ENCODE peak calls at places on chromosomes 2 and 18, in seven cellular contexts. W is mesothelial cell of epicardium; G is foreskin fibroblast; I is NT2/D1; R is stimulated activated CD4-positive, alpha-beta T cell treated with anti-CD3 and anti-CD28 coated beads, Interleukin-2, amount 100 ng/mL, for 48 hours; V is C1 segment of cervical spinal cord; O is GM06990. L is an unnamed sample.
A peak's percentile ranks its signal among the peaks of the same experiment; 100 is the strongest.

GRCh38 chr18:27428120-27428519 is 243.0 kb upstream of the CHST9 start:
- DNase-seq in W (no peak), I (no peak), V (no peak), O (no peak), G (no peak), R (no peak), L (no peak)

GRCh38 chr2:156797832-156798231 is 361.7 kb downstream of the GPD2 start:
- DNase-seq in V (no peak), G (no peak), I (no peak), R (no peak), W (no peak), O (no peak), L (no peak)

GRCh38 chr18:49751427-49752094 is 61.8 kb downstream of the ACAA2 start:
- DNase-seq in O (no peak), G (no peak), W (no peak), R (no peak), I (no peak), V (no peak), L (no peak)

GRCh38 chr2:16215892-16216554 is 275.7 kb downstream of the MYCN start:
- DNase-seq in O (no peak), V (no peak), I (no peak), W (no peak), R (no peak), G (no peak), L (no peak)

GRCh38 chr18:12769644-12770440 is 67.0 kb downstream of the PSMG2 start:
- DNase-seq in G (peak; percentile 14), V (no peak), W (no peak), I (no peak), R (no peak), O (no peak), L (peak; percentile 37)

GRCh38 chr2:176466918-176467452 is 197.7 kb downstream of the MTX2 start:
- DNase-seq in I (no peak), V (no peak), R (no peak), O (no peak), G (no peak), W (no peak), L (no peak)

GRCh38 chr2:19035238-19035637 is 323.2 kb downstream of the OSR1 start:
- DNase-seq in G (peak; percentile 78), O (no peak), I (no peak), V (no peak), R (no peak), W (no peak), L (no peak)

GRCh38 chr2:38039111-38039510 is 36.8 kb downstream of the CYP1B1 start:
- DNase-seq in R (no peak), W (no peak), G (peak; percentile 26), I (no peak), O (no peak), V (no peak), L (no peak)

GRCh38 chr18:9126337-9126736 is 10.2 kb upstream of the ANKRD12 start:
- DNase-seq in G (no peak), O (no peak), V (no peak), R (no peak), I (no peak), W (no peak), L (no peak)

GRCh38 chr18:49249523-49249922 is 210.9 kb downstream of the DYM start:
- DNase-seq in V (no peak), I (no peak), W (no peak), O (no peak), G (peak; percentile 81), R (no peak), L (no peak)

GRCh38 chr2:20188851-20189250 is 36.1 kb downstream of the SDC1 start:
- DNase-seq in R (no peak), G (no peak), W (peak; percentile 52), I (peak; percentile 55), V (no peak), O (no peak), L (no peak)

GRCh38 chr18:7872569-7872968 is 305.5 kb downstream of the PTPRM start:
- DNase-seq in I (no peak), R (no peak), V (no peak), O (no peak), W (no peak), G (peak; percentile 57), L (no peak)

GRCh38 chr2:145851730-145852129 is 1331.8 kb upstream of the ZEB2 start:
- DNase-seq in I (no peak), V (no peak), R (no peak), G (no peak), W (no peak), O (no peak), L (no peak)

GRCh38 chr2:964567-964966 is 13.9 kb downstream of the SNTG2 start:
- DNase-seq in R (no peak), O (no peak), W (no peak), G (no peak), I (no peak), V (no peak), L (no peak)

GRCh38 chr2:10495311-10495987 is 47.3 kb upstream of the ODC1 start:
- DNase-seq in I (no peak), O (no peak), W (no peak), R (no peak), G (no peak), V (no peak), L (peak; percentile 43)

GRCh38 chr2:110755494-110756078 is 23.2 kb downstream of the ACOXL start:
- DNase-seq in I (no peak), V (no peak), W (no peak), O (no peak), R (no peak), G (no peak), L (no peak)

GRCh38 chr2:11874861-11875260 is 128.4 kb downstream of the LPIN1 start:
- DNase-seq in I (no peak), G (no peak), V (no peak), O (no peak), W (no peak), R (no peak), L (no peak)

GRCh38 chr2:166658901-166659300 is 164.9 kb upstream of the SCN7A start:
- DNase-seq in W (no peak), O (no peak), V (no peak), G (no peak), I (no peak), R (no peak), L (no peak)

GRCh38 chr2:11160731-11161455 is 5.6 kb downstream of the SLC66A3 start:
- DNase-seq in W (no peak), G (no peak), R (no peak), O (peak; percentile 45), I (no peak), V (no peak), L (no peak)

GRCh38 chr18:40708726-40709125 is 1246.3 kb upstream of the PIK3C3 start:
- DNase-seq in R (no peak), V (no peak), O (no peak), G (no peak), W (no peak), I (no peak), L (no peak)